ENCODE peak calls at places on chromosome 13, in seven cellular contexts. D, S, T, E, B, F and Z are unnamed samples. For H3K4me1, the result is how much of the 10 kb centered on the place peaks cover.

GRCh38 chr13:94710881-94711560 is 1.3 kb downstream of the SOX21 start:
- DNase-seq in D (no peak), S (no peak), T (no peak), E (no peak), B (no peak), F (no peak), Z (no peak)

GRCh38 chr13:27379694-27380596 is 44.5 kb upstream of the GTF3A start:
- DNase-seq in D (peak), S (peak), T (peak), E (peak), B (no peak), F (peak), Z (no peak)

GRCh38 chr13:39023316-39023715 is 14.6 kb downstream of the PROSER1 start:
- DNase-seq in D (no peak), S (no peak), T (no peak), E (no peak), B (no peak), F (no peak), Z (no peak)

GRCh38 chr13:79745141-79745540 is 264.2 kb downstream of the NDFIP2 start:
- DNase-seq in D (peak), S (no peak), T (no peak), E (no peak), B (no peak), F (no peak), Z (no peak)

GRCh38 chr13:50400930-50401553 is 385.8 kb downstream of the KCNRG start:
- DNase-seq in D (peak), S (no peak), T (no peak), E (no peak), B (no peak), F (peak), Z (no peak)

GRCh38 chr13:40983269-40983668 is 35.8 kb downstream of the ELF1 start:
- DNase-seq in D (peak), S (no peak), T (no peak), E (no peak), B (no peak), F (no peak), Z (no peak)

GRCh38 chr13:113916330-113916815 is 52.5 kb upstream of the GAS6 start:
- DNase-seq in D (no peak), S (no peak), T (no peak), E (no peak), B (no peak), F (peak), Z (no peak)

GRCh38 chr13:112586334-112586733 is 1.6 kb downstream of the TUBGCP3 start:
- DNase-seq in D (no peak), S (no peak), T (no peak), E (no peak), B (no peak), F (no peak), Z (no peak)

GRCh38 chr13:64709079-64709478 is 2521.1 kb downstream of the PCDH9 start:
- DNase-seq in D (no peak), S (no peak), T (no peak), E (no peak), B (no peak), F (no peak), Z (no peak)

GRCh38 chr13:99980201-99981114 is 1.1 kb upstream of the ZIC2 start:
- DNase-seq in D (peak), S (peak), T (peak), E (peak), B (no peak), F (peak), Z (no peak)

GRCh38 chr13:30892966-30893365 is 13.1 kb upstream of the MEDAG start:
- DNase-seq in D (no peak), S (no peak), T (no peak), E (no peak), B (no peak), F (no peak), Z (no peak)

GRCh38 chr13:67138937-67139336 is 91.2 kb downstream of the PCDH9 start:
- DNase-seq in D (no peak), S (no peak), T (no peak), E (no peak), B (no peak), F (no peak), Z (no peak)

GRCh38 chr13:43159007-43159406 is 135.6 kb downstream of the DNAJC15 start:
- DNase-seq in D (peak), S (no peak), T (no peak), E (no peak), B (no peak), F (no peak), Z (no peak)
- TF ChIP-seq CTCF in D (no peak), S (no peak), T (no peak), E (no peak), B (no peak), F (peak), Z (no peak)

DNA sequence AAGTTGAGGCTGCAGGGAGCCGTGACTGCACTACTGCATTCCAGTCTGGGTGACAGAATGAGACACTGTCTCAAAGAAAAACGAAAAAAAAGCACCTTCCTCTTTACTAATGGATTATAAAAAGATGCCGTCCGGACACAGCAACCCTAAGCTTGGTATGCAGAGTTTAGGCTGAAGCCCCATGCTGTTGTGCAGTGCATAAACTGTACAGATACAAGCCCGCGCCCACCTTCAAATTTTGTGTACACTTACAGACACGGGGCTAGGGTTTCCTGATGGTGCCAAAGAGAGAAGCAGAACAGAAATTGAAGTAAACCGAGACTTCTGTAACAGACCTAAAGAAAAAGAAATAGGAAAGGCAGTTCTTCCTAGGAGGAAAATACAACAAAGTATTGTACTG is 9.0 kb downstream of the LPAR6 start:
- DNase-seq in D (no peak), S (no peak), T (no peak), E (no peak), B (no peak), F (no peak), Z (no peak)
- H3K4me1 ChIP-seq in D (under half), S (under half), T (half or more), E (under half), B (under half), F (under half), Z (under half)

GRCh38 chr13:26019241-26019640 is 32.6 kb downstream of the SHISA2 start:
- DNase-seq in D (peak), S (no peak), T (no peak), E (no peak), B (no peak), F (no peak), Z (no peak)
- H3K27ac ChIP-seq in D (peak), S (no peak), T (no peak), E (no peak), B (no peak), F (no peak), Z (no peak)

DNA sequence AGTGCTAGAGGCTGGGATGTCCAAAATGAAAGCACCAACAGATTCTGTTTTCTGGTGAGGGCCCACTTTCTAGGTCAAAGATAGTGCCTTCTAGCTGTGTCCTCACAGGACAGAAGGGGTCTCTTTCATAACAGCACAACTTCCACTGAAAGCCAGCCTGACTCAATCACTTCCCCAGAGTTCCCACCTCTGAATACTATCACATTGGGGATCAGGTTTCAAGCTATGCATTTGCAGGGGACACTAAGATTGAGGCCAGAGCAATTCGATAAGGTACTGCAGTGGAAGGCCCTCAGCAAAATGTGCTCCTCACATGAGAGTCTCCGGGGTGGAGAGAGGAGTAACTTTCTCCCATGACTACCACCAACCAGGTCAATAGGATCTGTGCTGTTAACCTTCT is 1501.5 kb downstream of the EFNB2 start:
- DNase-seq in D (no peak), S (no peak), T (no peak), E (no peak), B (no peak), F (no peak), Z (no peak)
- TF ChIP-seq CTCF in D (no peak), S (no peak), T (no peak), E (no peak), B (no peak), F (no peak), Z (no peak)

GRCh38 chr13:73334459-73334858 is 275.7 kb downstream of the KLF5 start:
- DNase-seq in D (no peak), S (no peak), T (no peak), E (no peak), B (no peak), F (peak), Z (no peak)
- H3K4me1 ChIP-seq in D (under half), S (under half), T (under half), E (under half), B (under half), F (under half), Z (under half)

DNA sequence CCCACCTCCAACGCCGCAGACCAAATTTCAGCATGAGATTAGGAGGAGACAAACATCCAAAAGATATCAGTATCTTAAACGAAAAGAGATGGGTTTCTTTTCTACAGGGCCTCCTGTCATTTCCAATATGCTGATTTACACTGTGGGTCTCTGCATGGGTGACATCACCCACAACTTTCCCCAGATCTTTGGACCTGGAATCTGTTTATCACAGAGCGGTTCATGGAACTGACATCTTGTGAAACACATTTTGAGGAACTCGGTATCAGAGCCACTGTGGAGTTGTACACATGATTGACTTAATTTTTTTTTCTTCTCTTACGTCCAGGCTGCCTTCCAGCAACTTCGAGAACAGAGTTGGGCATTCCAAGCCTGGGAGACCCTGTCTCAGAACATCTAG is 80.3 kb upstream of the SERP2 start:
- DNase-seq in D (no peak), S (no peak), T (no peak), E (no peak), B (no peak), F (no peak), Z (no peak)
- H3K27ac ChIP-seq in D (no peak), S (no peak), T (peak), E (no peak), B (peak), F (no peak), Z (peak)